ENCODE peak calls at places on chromosomes 13 and 19, in six cellular contexts. One of them, this sample, is unnamed.
A peak's percentile ranks its signal among the peaks of the same experiment; 100 is the strongest.

GRCh38 chr19:10105241-10106099 is 692 bp upstream of the PPAN start:
- DNase-seq in heart left ventricle: no peak
- DNase-seq in left ventricle myocardium inferior: no peak
- DNase-seq in breast epithelium: no peak
- DNase-seq in endothelial cell of umbilical vein: no peak
- DNase-seq in testis: no peak
- DNase-seq in this sample: no peak

GRCh38 chr19:29936409-29936808 is 5.6 kb upstream of the URI1 start:
- DNase-seq in heart left ventricle: no peak
- DNase-seq in left ventricle myocardium inferior: no peak
- DNase-seq in breast epithelium: no peak
- DNase-seq in endothelial cell of umbilical vein: no peak
- DNase-seq in testis: no peak
- DNase-seq in this sample: no peak

GRCh38 chr13:51747438-51748434 is 56.2 kb downstream of the DHRS12 start:
- DNase-seq in heart left ventricle: no peak
- DNase-seq in left ventricle myocardium inferior: no peak
- DNase-seq in breast epithelium: no peak
- DNase-seq in endothelial cell of umbilical vein: no peak
- DNase-seq in testis: peak; percentile 72
- DNase-seq in this sample: no peak

GRCh38 chr13:34847751-34848150 is 94.3 kb upstream of the NBEA start:
- DNase-seq in heart left ventricle: no peak
- DNase-seq in left ventricle myocardium inferior: no peak
- DNase-seq in breast epithelium: no peak
- DNase-seq in endothelial cell of umbilical vein: no peak
- DNase-seq in testis: no peak
- DNase-seq in this sample: no peak

GRCh38 chr19:46475976-46476375 is 4.6 kb upstream of the PNMA8A start:
- DNase-seq in heart left ventricle: no peak
- DNase-seq in left ventricle myocardium inferior: no peak
- DNase-seq in breast epithelium: no peak
- DNase-seq in endothelial cell of umbilical vein: peak; percentile 28
- DNase-seq in testis: no peak
- DNase-seq in this sample: no peak

GRCh38 chr13:74251778-74252519 is 117.7 kb upstream of the KLF12 start:
- DNase-seq in heart left ventricle: no peak
- DNase-seq in left ventricle myocardium inferior: no peak
- DNase-seq in breast epithelium: no peak
- DNase-seq in endothelial cell of umbilical vein: no peak
- DNase-seq in testis: no peak
- DNase-seq in this sample: no peak

GRCh38 chr19:45347570-45348366 is 7.2 kb downstream of the KLC3 start:
- DNase-seq in heart left ventricle: no peak
- DNase-seq in left ventricle myocardium inferior: no peak
- DNase-seq in breast epithelium: no peak
- DNase-seq in endothelial cell of umbilical vein: no peak
- DNase-seq in testis: no peak
- DNase-seq in this sample: no peak

GRCh38 chr19:23787106-23787505 is 28.4 kb upstream of the ZNF681 start:
- DNase-seq in heart left ventricle: no peak
- DNase-seq in left ventricle myocardium inferior: no peak
- DNase-seq in breast epithelium: no peak
- DNase-seq in endothelial cell of umbilical vein: no peak
- DNase-seq in testis: no peak
- DNase-seq in this sample: peak; percentile 69

GRCh38 chr13:19632915-19633339 is 532 bp upstream of the MPHOSPH8 start:
- DNase-seq in heart left ventricle: no peak
- DNase-seq in left ventricle myocardium inferior: no peak
- DNase-seq in breast epithelium: no peak
- DNase-seq in endothelial cell of umbilical vein: no peak
- DNase-seq in testis: no peak
- DNase-seq in this sample: no peak

GRCh38 chr19:38433268-38433733 is at the start of gene RYR1:
- DNase-seq in heart left ventricle: peak; percentile 40
- DNase-seq in left ventricle myocardium inferior: peak; percentile 67
- DNase-seq in breast epithelium: no peak
- DNase-seq in endothelial cell of umbilical vein: no peak
- DNase-seq in testis: peak; percentile 73
- DNase-seq in this sample: no peak

GRCh38 chr19:38526430-38526829 is 91.3 kb downstream of the MAP4K1 start:
- DNase-seq in heart left ventricle: no peak
- DNase-seq in left ventricle myocardium inferior: no peak
- DNase-seq in breast epithelium: no peak
- DNase-seq in endothelial cell of umbilical vein: no peak
- DNase-seq in testis: no peak
- DNase-seq in this sample: no peak

GRCh38 chr19:45103200-45103624 is 10.2 kb downstream of the PPP1R37 start:
- DNase-seq in heart left ventricle: peak; percentile 25
- DNase-seq in left ventricle myocardium inferior: peak; percentile 29
- DNase-seq in breast epithelium: no peak
- DNase-seq in endothelial cell of umbilical vein: no peak
- DNase-seq in testis: peak; percentile 53
- DNase-seq in this sample: no peak

GRCh38 chr13:95948646-95949045 is 104.6 kb downstream of the UGGT2 start:
- DNase-seq in heart left ventricle: no peak
- DNase-seq in left ventricle myocardium inferior: no peak
- DNase-seq in breast epithelium: no peak
- DNase-seq in endothelial cell of umbilical vein: no peak
- DNase-seq in testis: no peak
- DNase-seq in this sample: no peak

GRCh38 chr19:10654610-10655456 is 687 bp downstream of the ILF3 start:
- DNase-seq in heart left ventricle: peak; percentile 45
- DNase-seq in left ventricle myocardium inferior: peak; percentile 47
- DNase-seq in breast epithelium: no peak
- DNase-seq in endothelial cell of umbilical vein: peak; percentile 34
- DNase-seq in testis: peak; percentile 62
- DNase-seq in this sample: peak; percentile 65

GRCh38 chr13:76622336-76623045 is 263.7 kb downstream of the KCTD12 start:
- DNase-seq in heart left ventricle: peak; percentile 25
- DNase-seq in left ventricle myocardium inferior: peak; percentile 19
- DNase-seq in breast epithelium: no peak
- DNase-seq in endothelial cell of umbilical vein: peak; percentile 54
- DNase-seq in testis: peak; percentile 46
- DNase-seq in this sample: no peak

GRCh38 chr19:32662186-32662585 is 12.8 kb downstream of the ANKRD27 start:
- DNase-seq in heart left ventricle: no peak
- DNase-seq in left ventricle myocardium inferior: no peak
- DNase-seq in breast epithelium: no peak
- DNase-seq in endothelial cell of umbilical vein: peak; percentile 85
- DNase-seq in testis: no peak
- DNase-seq in this sample: peak; percentile 44

GRCh38 chr19:56885173-56885679 is 44.7 kb upstream of the PEG3 start:
- DNase-seq in heart left ventricle: no peak
- DNase-seq in left ventricle myocardium inferior: no peak
- DNase-seq in breast epithelium: no peak
- DNase-seq in endothelial cell of umbilical vein: no peak
- DNase-seq in testis: no peak
- DNase-seq in this sample: no peak

GRCh38 chr13:98413796-98414195 is 163.1 kb downstream of the STK24 start:
- DNase-seq in heart left ventricle: no peak
- DNase-seq in left ventricle myocardium inferior: no peak
- DNase-seq in breast epithelium: no peak
- DNase-seq in endothelial cell of umbilical vein: no peak
- DNase-seq in testis: no peak
- DNase-seq in this sample: no peak

GRCh38 chr19:852136-853013 is at the start of gene ELANE:
- DNase-seq in heart left ventricle: no peak
- DNase-seq in left ventricle myocardium inferior: no peak
- DNase-seq in breast epithelium: no peak
- DNase-seq in endothelial cell of umbilical vein: no peak
- DNase-seq in testis: no peak
- DNase-seq in this sample: no peak

GRCh38 chr13:36915891-36916640 is 4.0 kb downstream of the SMAD9 start:
- DNase-seq in heart left ventricle: no peak
- DNase-seq in left ventricle myocardium inferior: no peak
- DNase-seq in breast epithelium: no peak
- DNase-seq in endothelial cell of umbilical vein: no peak
- DNase-seq in testis: no peak
- DNase-seq in this sample: no peak

GRCh38 chr13:36919206-36919832 is 719 bp downstream of the SMAD9 start:
- DNase-seq in heart left ventricle: peak; percentile 48
- DNase-seq in left ventricle myocardium inferior: peak; percentile 37
- DNase-seq in breast epithelium: no peak
- DNase-seq in endothelial cell of umbilical vein: no peak
- DNase-seq in testis: peak; percentile 56
- DNase-seq in this sample: peak; percentile 24

GRCh38 chr13:36919833-36920611 is at the start of gene SMAD9:
- DNase-seq in heart left ventricle: peak; percentile 85
- DNase-seq in left ventricle myocardium inferior: peak; percentile 83
- DNase-seq in breast epithelium: peak; percentile 61
- DNase-seq in endothelial cell of umbilical vein: peak; percentile 58
- DNase-seq in testis: peak; percentile 86
- DNase-seq in this sample: peak; percentile 68

GRCh38 chr13:36920612-36921185 is 661 bp upstream of the SMAD9 start:
- DNase-seq in heart left ventricle: no peak
- DNase-seq in left ventricle myocardium inferior: no peak
- DNase-seq in breast epithelium: no peak
- DNase-seq in endothelial cell of umbilical vein: peak; percentile 10
- DNase-seq in testis: no peak
- DNase-seq in this sample: no peak

DNA sequence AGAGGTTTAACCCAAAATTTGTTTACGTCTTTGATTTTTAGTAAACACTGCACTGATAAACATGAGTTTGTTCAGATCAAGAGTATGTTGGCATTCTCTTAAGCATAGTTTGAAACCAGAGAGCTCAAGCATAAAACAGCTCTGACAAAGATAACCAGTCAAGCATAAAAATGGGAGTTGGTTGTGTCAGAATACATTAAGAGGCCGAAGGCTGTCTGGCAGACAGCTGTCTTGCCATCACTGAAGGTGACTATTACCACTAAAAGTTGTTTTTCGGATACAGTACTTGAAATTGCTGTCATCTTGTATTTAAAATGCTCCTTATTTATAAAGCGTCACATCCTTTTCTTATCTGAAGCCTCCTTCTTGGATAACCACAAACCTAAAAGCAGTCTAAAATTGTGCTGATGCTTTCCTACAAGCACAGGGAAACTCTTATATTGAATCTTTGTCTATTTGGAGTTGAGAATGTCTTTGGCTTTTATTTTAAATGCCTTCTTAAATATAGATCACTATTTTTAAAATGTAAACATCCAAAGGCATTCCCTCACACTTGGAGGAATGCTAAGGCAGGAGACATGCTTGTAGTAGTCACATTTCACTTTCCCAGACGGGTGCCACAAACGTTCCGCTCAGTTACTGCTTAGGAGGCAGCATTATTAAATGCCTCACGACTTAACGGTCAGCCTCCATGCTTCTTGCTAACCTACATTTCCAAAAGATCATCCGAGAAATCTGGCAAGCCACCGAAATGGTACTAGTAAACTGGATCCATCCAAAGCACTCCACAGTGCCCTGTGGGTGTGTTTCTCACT is 1.6 kb downstream of the SMAD9 start:
- DNase-seq in heart left ventricle: no peak
- DNase-seq in left ventricle myocardium inferior: no peak
- DNase-seq in breast epithelium: no peak
- DNase-seq in endothelial cell of umbilical vein: peak; percentile 60
- DNase-seq in testis: no peak
- DNase-seq in this sample: no peak
- H3K4me3 ChIP-seq in heart left ventricle: peak overlapping the region; percentile 83
- H3K4me3 ChIP-seq in left ventricle myocardium inferior: peak overlapping the region; percentile 77
- H3K4me3 ChIP-seq in breast epithelium: peak overlapping the region; percentile 85
- H3K4me3 ChIP-seq in endothelial cell of umbilical vein: peak overlapping the region; percentile 97
- H3K4me3 ChIP-seq in testis: peak overlapping the region; percentile 67
- H3K4me3 ChIP-seq in this sample: no peak overlapping the region

GRCh38 chr19:15829786-15830185 is 14.3 kb upstream of the OR10H1 start:
- DNase-seq in heart left ventricle: no peak
- DNase-seq in left ventricle myocardium inferior: no peak
- DNase-seq in breast epithelium: no peak
- DNase-seq in endothelial cell of umbilical vein: no peak
- DNase-seq in testis: no peak
- DNase-seq in this sample: no peak
- H3K27ac ChIP-seq in heart left ventricle: no peak overlapping the region
- H3K27ac ChIP-seq in left ventricle myocardium inferior: no peak overlapping the region
- H3K27ac ChIP-seq in breast epithelium: no peak overlapping the region
- H3K27ac ChIP-seq in endothelial cell of umbilical vein: no peak overlapping the region
- H3K27ac ChIP-seq in testis: no peak overlapping the region
- H3K27ac ChIP-seq in this sample: no peak overlapping the region

GRCh38 chr19:35557539-35558399 is 5.7 kb downstream of the ATP4A start:
- DNase-seq in heart left ventricle: peak; percentile 51
- DNase-seq in left ventricle myocardium inferior: peak; percentile 51
- DNase-seq in breast epithelium: no peak
- DNase-seq in endothelial cell of umbilical vein: peak; percentile 71
- DNase-seq in testis: peak; percentile 82
- DNase-seq in this sample: peak; percentile 94
- H3K4me3 ChIP-seq in heart left ventricle: peak overlapping the region; percentile 30
- H3K4me3 ChIP-seq in left ventricle myocardium inferior: peak overlapping the region; percentile 56
- H3K4me3 ChIP-seq in breast epithelium: peak overlapping the region; percentile 67
- H3K4me3 ChIP-seq in endothelial cell of umbilical vein: peak overlapping the region; percentile 36
- H3K4me3 ChIP-seq in testis: peak overlapping the region; percentile 36
- H3K4me3 ChIP-seq in this sample: peak overlapping the region; percentile 55

GRCh38 chr19:42232435-42232834 is 10.0 kb downstream of the GSK3A start:
- DNase-seq in heart left ventricle: no peak
- DNase-seq in left ventricle myocardium inferior: no peak
- DNase-seq in breast epithelium: no peak
- DNase-seq in endothelial cell of umbilical vein: no peak
- DNase-seq in testis: no peak
- DNase-seq in this sample: no peak

GRCh38 chr19:42234364-42234763 is 8.0 kb downstream of the GSK3A start:
- DNase-seq in heart left ventricle: no peak
- DNase-seq in left ventricle myocardium inferior: no peak
- DNase-seq in breast epithelium: no peak
- DNase-seq in endothelial cell of umbilical vein: no peak
- DNase-seq in testis: no peak
- DNase-seq in this sample: no peak

GRCh38 chr19:42233106-42233505 is 9.3 kb downstream of the GSK3A start:
- DNase-seq in heart left ventricle: no peak
- DNase-seq in left ventricle myocardium inferior: no peak
- DNase-seq in breast epithelium: no peak
- DNase-seq in endothelial cell of umbilical vein: no peak
- DNase-seq in testis: no peak
- DNase-seq in this sample: no peak

GRCh38 chr19:42235181-42235580 is 7.2 kb downstream of the GSK3A start:
- DNase-seq in heart left ventricle: no peak
- DNase-seq in left ventricle myocardium inferior: no peak
- DNase-seq in breast epithelium: no peak
- DNase-seq in endothelial cell of umbilical vein: no peak
- DNase-seq in testis: no peak
- DNase-seq in this sample: no peak

DNA sequence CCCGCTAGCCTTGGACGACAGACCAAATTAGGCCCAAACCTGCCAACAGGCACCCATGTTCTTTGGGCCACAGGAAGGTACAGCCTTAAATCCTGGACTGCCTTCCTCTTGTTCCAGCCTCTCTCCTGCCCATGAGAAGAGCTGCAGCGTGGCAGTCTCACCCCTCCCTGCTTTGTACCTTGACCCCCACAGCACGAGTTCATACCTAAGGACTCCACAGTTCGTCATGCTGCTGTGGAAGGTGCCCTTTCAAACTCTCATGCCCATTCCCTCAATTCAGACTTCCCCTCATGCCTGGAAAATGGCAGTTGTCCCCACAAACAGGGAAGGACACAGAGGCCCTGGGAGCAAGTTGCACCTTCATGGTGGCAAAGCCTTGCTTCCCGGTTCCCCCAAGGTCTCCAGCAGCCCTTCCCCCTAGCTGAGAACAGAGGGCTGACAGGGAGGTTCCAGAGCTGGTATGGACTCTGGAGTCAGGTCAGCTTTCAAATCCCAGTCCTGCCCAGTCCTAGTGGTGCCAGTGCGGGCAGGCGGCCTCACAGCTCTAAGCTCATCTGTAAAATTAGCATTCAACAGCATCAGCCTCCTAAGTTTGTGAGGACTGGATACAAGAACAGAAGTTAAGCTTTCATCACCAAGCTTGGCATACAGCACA is 8.6 kb downstream of the GSK3A start:
- DNase-seq in heart left ventricle: no peak
- DNase-seq in left ventricle myocardium inferior: no peak
- DNase-seq in breast epithelium: no peak
- DNase-seq in endothelial cell of umbilical vein: no peak
- DNase-seq in testis: no peak
- DNase-seq in this sample: no peak
- H3K27ac ChIP-seq in heart left ventricle: no peak overlapping the region
- H3K27ac ChIP-seq in left ventricle myocardium inferior: no peak overlapping the region
- H3K27ac ChIP-seq in breast epithelium: no peak overlapping the region
- H3K27ac ChIP-seq in endothelial cell of umbilical vein: no peak overlapping the region
- H3K27ac ChIP-seq in testis: no peak overlapping the region
- H3K27ac ChIP-seq in this sample: no peak overlapping the region

This sample was measured in adrenal gland.